ENCODE peak calls at places on chromosome 1, in six cellular contexts. One of them, this sample, is unnamed.

GRCh38 chr1:228791782-228792181 is 56.5 kb downstream of the RHOU start:
- DNase-seq in NT2/D1: no peak
- DNase-seq in heart right ventricle: no peak
- DNase-seq in AML-193: no peak
- DNase-seq in GM06990: no peak
- DNase-seq in T-cell: no peak
- DNase-seq in this sample: no peak

GRCh38 chr1:85936470-85936869 is 220.1 kb downstream of the COL24A1 start:
- DNase-seq in NT2/D1: no peak
- DNase-seq in heart right ventricle: peak; percentile 21
- DNase-seq in AML-193: no peak
- DNase-seq in GM06990: no peak
- DNase-seq in T-cell: no peak
- DNase-seq in this sample: no peak

GRCh38 chr1:227950735-227951224 is 3.0 kb upstream of the WNT9A start:
- DNase-seq in NT2/D1: no peak
- DNase-seq in heart right ventricle: no peak
- DNase-seq in AML-193: no peak
- DNase-seq in GM06990: no peak
- DNase-seq in T-cell: no peak
- DNase-seq in this sample: no peak

GRCh38 chr1:52665173-52666020 is 32.4 kb downstream of the SHISAL2A start:
- DNase-seq in NT2/D1: no peak
- DNase-seq in heart right ventricle: no peak
- DNase-seq in AML-193: no peak
- DNase-seq in GM06990: no peak
- DNase-seq in T-cell: no peak
- DNase-seq in this sample: no peak

GRCh38 chr1:240004086-240004749 is 87.5 kb upstream of the FMN2 start:
- DNase-seq in NT2/D1: no peak
- DNase-seq in heart right ventricle: no peak
- DNase-seq in AML-193: no peak
- DNase-seq in GM06990: no peak
- DNase-seq in T-cell: no peak
- DNase-seq in this sample: no peak

GRCh38 chr1:87816646-87817045 is 488.0 kb downstream of the LMO4 start:
- DNase-seq in NT2/D1: no peak
- DNase-seq in heart right ventricle: peak; percentile 14
- DNase-seq in AML-193: no peak
- DNase-seq in GM06990: no peak
- DNase-seq in T-cell: no peak
- DNase-seq in this sample: no peak

GRCh38 chr1:54945393-54945936 is 35.0 kb upstream of the TMEM61 start:
- DNase-seq in NT2/D1: no peak
- DNase-seq in heart right ventricle: no peak
- DNase-seq in AML-193: no peak
- DNase-seq in GM06990: no peak
- DNase-seq in T-cell: no peak
- DNase-seq in this sample: no peak

GRCh38 chr1:12616709-12617373 is 1.2 kb downstream of the DHRS3 start:
- DNase-seq in NT2/D1: no peak
- DNase-seq in heart right ventricle: peak; percentile 56
- DNase-seq in AML-193: no peak
- DNase-seq in GM06990: no peak
- DNase-seq in T-cell: no peak
- DNase-seq in this sample: peak; percentile 68

GRCh38 chr1:181023265-181024057 is 791 bp upstream of the STX6 start:
- DNase-seq in NT2/D1: no peak
- DNase-seq in heart right ventricle: no peak
- DNase-seq in AML-193: no peak
- DNase-seq in GM06990: no peak
- DNase-seq in T-cell: no peak
- DNase-seq in this sample: peak; percentile 18

GRCh38 chr1:13890766-13891165 is 190.8 kb downstream of the PRDM2 start:
- DNase-seq in NT2/D1: no peak
- DNase-seq in heart right ventricle: no peak
- DNase-seq in AML-193: no peak
- DNase-seq in GM06990: no peak
- DNase-seq in T-cell: no peak
- DNase-seq in this sample: no peak

GRCh38 chr1:205477759-205478247 is 22.0 kb upstream of the BLACAT1 start:
- DNase-seq in NT2/D1: no peak
- DNase-seq in heart right ventricle: peak; percentile 57
- DNase-seq in AML-193: no peak
- DNase-seq in GM06990: no peak
- DNase-seq in T-cell: no peak
- DNase-seq in this sample: peak; percentile 87

GRCh38 chr1:212712451-212713303 is 13.0 kb upstream of the BATF3 start:
- DNase-seq in NT2/D1: no peak
- DNase-seq in heart right ventricle: no peak
- DNase-seq in AML-193: no peak
- DNase-seq in GM06990: no peak
- DNase-seq in T-cell: no peak
- DNase-seq in this sample: no peak